ENCODE peak calls at places on chromosomes 7 and 10, in seven cellular contexts. One of them, this sample, is unnamed.

GRCh38 chr7:40733111-40733510 is 598.3 kb downstream of the SUGCT start:
- DNase-seq in right lobe of liver: no peak
- DNase-seq in psoas muscle: no peak
- DNase-seq in mesothelial cell of epicardium: no peak
- DNase-seq in A673: no peak
- DNase-seq in GM13977: no peak
- DNase-seq in body of pancreas: no peak
- DNase-seq in this sample: no peak

GRCh38 chr10:34254596-34254995 is 560.5 kb downstream of the PARD3 start:
- DNase-seq in right lobe of liver: no peak
- DNase-seq in psoas muscle: no peak
- DNase-seq in mesothelial cell of epicardium: no peak
- DNase-seq in A673: peak
- DNase-seq in GM13977: no peak
- DNase-seq in body of pancreas: peak
- DNase-seq in this sample: no peak

GRCh38 chr10:71312840-71313789 is 5.9 kb upstream of the SLC29A3 start:
- DNase-seq in right lobe of liver: no peak
- DNase-seq in psoas muscle: peak
- DNase-seq in mesothelial cell of epicardium: no peak
- DNase-seq in A673: peak
- DNase-seq in GM13977: no peak
- DNase-seq in body of pancreas: peak
- DNase-seq in this sample: peak

GRCh38 chr10:89165923-89166322 is 41.2 kb downstream of the CH25H start:
- DNase-seq in right lobe of liver: no peak
- DNase-seq in psoas muscle: no peak
- DNase-seq in mesothelial cell of epicardium: no peak
- DNase-seq in A673: no peak
- DNase-seq in GM13977: no peak
- DNase-seq in body of pancreas: no peak
- DNase-seq in this sample: no peak

GRCh38 chr10:20536381-20536780 is 360.7 kb downstream of the NEBL start:
- DNase-seq in right lobe of liver: no peak
- DNase-seq in psoas muscle: no peak
- DNase-seq in mesothelial cell of epicardium: no peak
- DNase-seq in A673: no peak
- DNase-seq in GM13977: no peak
- DNase-seq in body of pancreas: no peak
- DNase-seq in this sample: no peak

GRCh38 chr10:110504111-110504735 is 6.5 kb downstream of the DUSP5 start:
- DNase-seq in right lobe of liver: peak
- DNase-seq in psoas muscle: no peak
- DNase-seq in mesothelial cell of epicardium: no peak
- DNase-seq in A673: no peak
- DNase-seq in GM13977: peak
- DNase-seq in body of pancreas: peak
- DNase-seq in this sample: peak

GRCh38 chr7:88102686-88103085 is 117.2 kb downstream of the SRI start:
- DNase-seq in right lobe of liver: no peak
- DNase-seq in psoas muscle: no peak
- DNase-seq in mesothelial cell of epicardium: no peak
- DNase-seq in A673: no peak
- DNase-seq in GM13977: no peak
- DNase-seq in body of pancreas: no peak
- DNase-seq in this sample: no peak

GRCh38 chr7:76220185-76221057 is 18.7 kb downstream of the SRRM3 start:
- DNase-seq in right lobe of liver: no peak
- DNase-seq in psoas muscle: no peak
- DNase-seq in mesothelial cell of epicardium: peak
- DNase-seq in A673: peak
- DNase-seq in GM13977: no peak
- DNase-seq in body of pancreas: no peak
- DNase-seq in this sample: no peak

GRCh38 chr10:34320265-34320664 is 494.8 kb downstream of the PARD3 start:
- DNase-seq in right lobe of liver: no peak
- DNase-seq in psoas muscle: no peak
- DNase-seq in mesothelial cell of epicardium: no peak
- DNase-seq in A673: peak
- DNase-seq in GM13977: no peak
- DNase-seq in body of pancreas: no peak
- DNase-seq in this sample: no peak

GRCh38 chr7:17408904-17409290 is 110.4 kb downstream of the AHR start:
- DNase-seq in right lobe of liver: no peak
- DNase-seq in psoas muscle: no peak
- DNase-seq in mesothelial cell of epicardium: no peak
- DNase-seq in A673: no peak
- DNase-seq in GM13977: no peak
- DNase-seq in body of pancreas: no peak
- DNase-seq in this sample: no peak

GRCh38 chr10:102342958-102343357 is 52.5 kb upstream of the NFKB2 start:
- DNase-seq in right lobe of liver: no peak
- DNase-seq in psoas muscle: no peak
- DNase-seq in mesothelial cell of epicardium: no peak
- DNase-seq in A673: no peak
- DNase-seq in GM13977: no peak
- DNase-seq in body of pancreas: no peak
- DNase-seq in this sample: no peak

GRCh38 chr7:92723978-92724377 is 112.4 kb downstream of the CDK6 start:
- DNase-seq in right lobe of liver: no peak
- DNase-seq in psoas muscle: no peak
- DNase-seq in mesothelial cell of epicardium: no peak
- DNase-seq in A673: peak
- DNase-seq in GM13977: no peak
- DNase-seq in body of pancreas: peak
- DNase-seq in this sample: no peak

GRCh38 chr10:132542819-132543218 is 5.2 kb downstream of the INPP5A start:
- DNase-seq in right lobe of liver: no peak
- DNase-seq in psoas muscle: no peak
- DNase-seq in mesothelial cell of epicardium: no peak
- DNase-seq in A673: no peak
- DNase-seq in GM13977: no peak
- DNase-seq in body of pancreas: no peak
- DNase-seq in this sample: peak

GRCh38 chr10:132300582-132300981 is 7.2 kb downstream of the STK32C start:
- DNase-seq in right lobe of liver: no peak
- DNase-seq in psoas muscle: no peak
- DNase-seq in mesothelial cell of epicardium: no peak
- DNase-seq in A673: no peak
- DNase-seq in GM13977: no peak
- DNase-seq in body of pancreas: no peak
- DNase-seq in this sample: no peak

GRCh38 chr7:95191793-95192192 is 132.5 kb downstream of the PON1 start:
- DNase-seq in right lobe of liver: no peak
- DNase-seq in psoas muscle: no peak
- DNase-seq in mesothelial cell of epicardium: no peak
- DNase-seq in A673: no peak
- DNase-seq in GM13977: no peak
- DNase-seq in body of pancreas: no peak
- DNase-seq in this sample: no peak

GRCh38 chr7:46776790-46777189 is 805.1 kb downstream of the TNS3 start:
- DNase-seq in right lobe of liver: no peak
- DNase-seq in psoas muscle: no peak
- DNase-seq in mesothelial cell of epicardium: no peak
- DNase-seq in A673: peak
- DNase-seq in GM13977: no peak
- DNase-seq in body of pancreas: no peak
- DNase-seq in this sample: no peak
- TF ChIP-seq CTCF in right lobe of liver: peak
- TF ChIP-seq CTCF in psoas muscle: no peak
- TF ChIP-seq CTCF in mesothelial cell of epicardium: peak
- TF ChIP-seq CTCF in A673: peak
- TF ChIP-seq CTCF in GM13977: peak
- TF ChIP-seq CTCF in body of pancreas: peak
- TF ChIP-seq CTCF in this sample: no peak

GRCh38 chr10:97442277-97442676 is 3.5 kb downstream of the EXOSC1 start:
- DNase-seq in right lobe of liver: no peak
- DNase-seq in psoas muscle: no peak
- DNase-seq in mesothelial cell of epicardium: no peak
- DNase-seq in A673: no peak
- DNase-seq in GM13977: no peak
- DNase-seq in body of pancreas: no peak
- DNase-seq in this sample: no peak

GRCh38 chr10:97444212-97444611 is 1.6 kb downstream of the EXOSC1 start:
- DNase-seq in right lobe of liver: no peak
- DNase-seq in psoas muscle: no peak
- DNase-seq in mesothelial cell of epicardium: no peak
- DNase-seq in A673: no peak
- DNase-seq in GM13977: no peak
- DNase-seq in body of pancreas: no peak
- DNase-seq in this sample: no peak

GRCh38 chr10:97450828-97451227 is 4.9 kb downstream of the ZDHHC16 start:
- DNase-seq in right lobe of liver: no peak
- DNase-seq in psoas muscle: no peak
- DNase-seq in mesothelial cell of epicardium: no peak
- DNase-seq in A673: no peak
- DNase-seq in GM13977: no peak
- DNase-seq in body of pancreas: no peak
- DNase-seq in this sample: no peak

GRCh38 chr10:97445357-97445721 is 467 bp downstream of the EXOSC1 start:
- DNase-seq in right lobe of liver: no peak
- DNase-seq in psoas muscle: no peak
- DNase-seq in mesothelial cell of epicardium: no peak
- DNase-seq in A673: no peak
- DNase-seq in GM13977: no peak
- DNase-seq in body of pancreas: no peak
- DNase-seq in this sample: no peak

GRCh38 chr10:97445722-97446639 is at the start of the genes EXOSC1 and ZDHHC16:
- DNase-seq in right lobe of liver: peak
- DNase-seq in psoas muscle: peak
- DNase-seq in mesothelial cell of epicardium: peak
- DNase-seq in A673: peak
- DNase-seq in GM13977: peak
- DNase-seq in body of pancreas: peak
- DNase-seq in this sample: peak
- TF ChIP-seq CTCF in right lobe of liver: no peak
- TF ChIP-seq CTCF in psoas muscle: peak
- TF ChIP-seq CTCF in mesothelial cell of epicardium: no peak
- TF ChIP-seq CTCF in A673: peak
- TF ChIP-seq CTCF in GM13977: no peak
- TF ChIP-seq CTCF in body of pancreas: no peak
- TF ChIP-seq CTCF in this sample: no peak

DNA sequence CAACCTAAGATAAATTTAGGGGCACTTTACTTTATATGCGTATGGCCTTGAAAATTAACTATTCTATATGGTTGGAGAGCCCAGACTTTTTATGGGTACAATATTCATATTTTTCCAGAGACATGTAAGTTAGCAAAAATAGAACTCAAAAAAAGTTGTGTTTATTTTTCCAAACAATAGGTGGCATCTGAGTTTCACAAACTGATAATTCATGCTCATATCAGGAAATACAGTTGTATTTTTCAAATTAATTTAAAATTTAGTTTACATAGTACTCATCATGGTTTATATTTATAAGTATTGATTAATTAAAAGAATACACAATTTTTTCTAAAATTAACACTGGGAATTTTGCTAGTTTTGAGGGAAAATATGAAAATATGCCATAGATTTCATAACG is 34.6 kb downstream of the ANKRD7 start:
- DNase-seq in right lobe of liver: no peak
- DNase-seq in psoas muscle: no peak
- DNase-seq in mesothelial cell of epicardium: no peak
- DNase-seq in A673: no peak
- DNase-seq in GM13977: no peak
- DNase-seq in body of pancreas: no peak
- DNase-seq in this sample: no peak
- TF ChIP-seq CTCF in right lobe of liver: peak
- TF ChIP-seq CTCF in psoas muscle: no peak
- TF ChIP-seq CTCF in mesothelial cell of epicardium: no peak
- TF ChIP-seq CTCF in A673: peak
- TF ChIP-seq CTCF in GM13977: peak
- TF ChIP-seq CTCF in body of pancreas: peak
- TF ChIP-seq CTCF in this sample: no peak

GRCh38 chr10:27241640-27242472 is 1.3 kb upstream of the ACBD5 start:
- DNase-seq in right lobe of liver: peak
- DNase-seq in psoas muscle: peak
- DNase-seq in mesothelial cell of epicardium: peak
- DNase-seq in A673: peak
- DNase-seq in GM13977: peak
- DNase-seq in body of pancreas: peak
- DNase-seq in this sample: peak
- TF ChIP-seq CTCF in right lobe of liver: peak
- TF ChIP-seq CTCF in psoas muscle: peak
- TF ChIP-seq CTCF in mesothelial cell of epicardium: peak
- TF ChIP-seq CTCF in A673: peak
- TF ChIP-seq CTCF in GM13977: peak
- TF ChIP-seq CTCF in body of pancreas: peak
- TF ChIP-seq CTCF in this sample: peak

DNA sequence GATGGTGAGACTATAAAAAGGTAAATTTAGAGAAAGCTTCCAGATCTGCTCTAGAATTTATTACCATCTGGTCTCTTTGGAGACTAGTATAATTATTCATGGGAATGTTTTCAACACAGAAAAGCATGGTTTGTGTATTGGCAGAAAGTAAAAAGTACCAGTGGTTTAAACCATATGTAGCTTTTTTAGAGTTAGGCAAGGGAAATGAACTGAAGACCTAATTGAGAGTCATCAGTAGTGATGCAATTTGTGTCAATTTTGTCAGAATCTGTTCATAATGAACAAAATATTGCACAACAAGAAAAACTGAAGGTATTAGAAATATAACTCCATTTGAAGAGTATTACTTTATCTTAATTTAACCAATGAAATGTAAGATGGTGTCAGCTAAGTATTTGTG is 181.4 kb downstream of the ADK start:
- DNase-seq in right lobe of liver: no peak
- DNase-seq in psoas muscle: no peak
- DNase-seq in mesothelial cell of epicardium: no peak
- DNase-seq in A673: no peak
- DNase-seq in GM13977: no peak
- DNase-seq in body of pancreas: no peak
- DNase-seq in this sample: no peak
- TF ChIP-seq CTCF in right lobe of liver: no peak
- TF ChIP-seq CTCF in psoas muscle: no peak
- TF ChIP-seq CTCF in mesothelial cell of epicardium: no peak
- TF ChIP-seq CTCF in A673: no peak
- TF ChIP-seq CTCF in GM13977: no peak
- TF ChIP-seq CTCF in body of pancreas: no peak
- TF ChIP-seq CTCF in this sample: no peak

GRCh38 chr7:99629643-99630042 is 12.9 kb downstream of the ZSCAN25 start:
- DNase-seq in right lobe of liver: no peak
- DNase-seq in psoas muscle: no peak
- DNase-seq in mesothelial cell of epicardium: no peak
- DNase-seq in A673: no peak
- DNase-seq in GM13977: no peak
- DNase-seq in body of pancreas: no peak
- DNase-seq in this sample: no peak

GRCh38 chr7:99627513-99627912 is 10.8 kb downstream of the ZSCAN25 start:
- DNase-seq in right lobe of liver: no peak
- DNase-seq in psoas muscle: no peak
- DNase-seq in mesothelial cell of epicardium: no peak
- DNase-seq in A673: no peak
- DNase-seq in GM13977: no peak
- DNase-seq in body of pancreas: no peak
- DNase-seq in this sample: no peak

GRCh38 chr7:99626661-99627060 is 9.9 kb downstream of the ZSCAN25 start:
- DNase-seq in right lobe of liver: no peak
- DNase-seq in psoas muscle: no peak
- DNase-seq in mesothelial cell of epicardium: no peak
- DNase-seq in A673: no peak
- DNase-seq in GM13977: no peak
- DNase-seq in body of pancreas: no peak
- DNase-seq in this sample: no peak

GRCh38 chr7:99631311-99632109 is 14.8 kb downstream of the ZSCAN25 start:
- DNase-seq in right lobe of liver: no peak
- DNase-seq in psoas muscle: peak
- DNase-seq in mesothelial cell of epicardium: no peak
- DNase-seq in A673: peak
- DNase-seq in GM13977: no peak
- DNase-seq in body of pancreas: peak
- DNase-seq in this sample: no peak

GRCh38 chr7:99628471-99629465 is 12.0 kb downstream of the ZSCAN25 start:
- DNase-seq in right lobe of liver: no peak
- DNase-seq in psoas muscle: no peak
- DNase-seq in mesothelial cell of epicardium: no peak
- DNase-seq in A673: no peak
- DNase-seq in GM13977: no peak
- DNase-seq in body of pancreas: no peak
- DNase-seq in this sample: no peak
- TF ChIP-seq CTCF in right lobe of liver: no peak
- TF ChIP-seq CTCF in psoas muscle: no peak
- TF ChIP-seq CTCF in mesothelial cell of epicardium: no peak
- TF ChIP-seq CTCF in A673: no peak
- TF ChIP-seq CTCF in GM13977: no peak
- TF ChIP-seq CTCF in body of pancreas: no peak
- TF ChIP-seq CTCF in this sample: no peak